ENCODE peak calls at places on chromosomes 11 and 22, in four cellular contexts. One of them, this sample, is unnamed.

GRCh38 chr11:10459029-10459970 is 4.2 kb downstream of the AMPD3 start:
- DNase-seq in K562: peak
- DNase-seq in SK-N-SH: no peak
- DNase-seq in HepG2: no peak
- DNase-seq in this sample: no peak

GRCh38 chr11:7578276-7578955 is 64.6 kb downstream of the PPFIBP2 start:
- DNase-seq in K562: no peak
- DNase-seq in SK-N-SH: peak
- DNase-seq in HepG2: no peak
- DNase-seq in this sample: no peak

GRCh38 chr11:34840736-34841386 is 75.3 kb downstream of the APIP start:
- DNase-seq in K562: peak
- DNase-seq in SK-N-SH: peak
- DNase-seq in HepG2: peak
- DNase-seq in this sample: peak

GRCh38 chr11:86761978-86762377 is 38.4 kb upstream of the PRSS23 start:
- DNase-seq in K562: no peak
- DNase-seq in SK-N-SH: no peak
- DNase-seq in HepG2: no peak
- DNase-seq in this sample: no peak

GRCh38 chr11:84922212-84922805 is 704.8 kb downstream of the DLG2 start:
- DNase-seq in K562: no peak
- DNase-seq in SK-N-SH: no peak
- DNase-seq in HepG2: no peak
- DNase-seq in this sample: no peak

GRCh38 chr22:45997077-45997774 is 20.3 kb upstream of the WNT7B start:
- DNase-seq in K562: no peak
- DNase-seq in SK-N-SH: no peak
- DNase-seq in HepG2: no peak
- DNase-seq in this sample: no peak

GRCh38 chr22:31635638-31636306 is 26.2 kb downstream of the PISD start:
- DNase-seq in K562: no peak
- DNase-seq in SK-N-SH: no peak
- DNase-seq in HepG2: no peak
- DNase-seq in this sample: no peak

GRCh38 chr11:35662061-35662648 is 420 bp upstream of the TRIM44 start:
- DNase-seq in K562: no peak
- DNase-seq in SK-N-SH: peak
- DNase-seq in HepG2: peak
- DNase-seq in this sample: no peak

GRCh38 chr11:598005-598680 is 17.6 kb downstream of the IRF7 start:
- DNase-seq in K562: no peak
- DNase-seq in SK-N-SH: no peak
- DNase-seq in HepG2: no peak
- DNase-seq in this sample: no peak

GRCh38 chr11:122104381-122104780 is 11.6 kb downstream of the BLID start:
- DNase-seq in K562: no peak
- DNase-seq in SK-N-SH: no peak
- DNase-seq in HepG2: no peak
- DNase-seq in this sample: no peak

GRCh38 chr11:97525273-97525672 is 1135.5 kb downstream of the JRKL start:
- DNase-seq in K562: no peak
- DNase-seq in SK-N-SH: no peak
- DNase-seq in HepG2: no peak
- DNase-seq in this sample: no peak

GRCh38 chr11:1082728-1083620 is 8.3 kb downstream of the MUC2 start:
- DNase-seq in K562: no peak
- DNase-seq in SK-N-SH: no peak
- DNase-seq in HepG2: no peak
- DNase-seq in this sample: peak

GRCh38 chr22:47474464-47474863 is 712.0 kb downstream of the TBC1D22A start:
- DNase-seq in K562: no peak
- DNase-seq in SK-N-SH: no peak
- DNase-seq in HepG2: no peak
- DNase-seq in this sample: no peak

GRCh38 chr11:6568191-6568918 is 35.1 kb downstream of the RRP8 start:
- DNase-seq in K562: peak
- DNase-seq in SK-N-SH: no peak
- DNase-seq in HepG2: no peak
- DNase-seq in this sample: peak

GRCh38 chr11:114183041-114183511 is 113.1 kb upstream of the NNMT start:
- DNase-seq in K562: peak
- DNase-seq in SK-N-SH: no peak
- DNase-seq in HepG2: no peak
- DNase-seq in this sample: no peak

GRCh38 chr22:31497148-31497938 is 1.0 kb downstream of the SFI1 start:
- DNase-seq in K562: no peak
- DNase-seq in SK-N-SH: no peak
- DNase-seq in HepG2: no peak
- DNase-seq in this sample: no peak

GRCh38 chr11:72989727-72990126 is 152.4 kb downstream of the FCHSD2 start:
- DNase-seq in K562: no peak
- DNase-seq in SK-N-SH: no peak
- DNase-seq in HepG2: no peak
- DNase-seq in this sample: no peak

GRCh38 chr11:112784323-112785073 is 176.7 kb upstream of the NCAM1 start:
- DNase-seq in K562: no peak
- DNase-seq in SK-N-SH: peak
- DNase-seq in HepG2: no peak
- DNase-seq in this sample: no peak

GRCh38 chr11:63534895-63535461 is 1.6 kb upstream of the PLAAT4 start:
- DNase-seq in K562: peak
- DNase-seq in SK-N-SH: no peak
- DNase-seq in HepG2: no peak
- DNase-seq in this sample: no peak

GRCh38 chr11:46615756-46616155 is 1.3 kb downstream of the HARBI1 start:
- DNase-seq in K562: peak
- DNase-seq in SK-N-SH: no peak
- DNase-seq in HepG2: no peak
- DNase-seq in this sample: no peak

GRCh38 chr11:8389034-8389996 is 125.6 kb upstream of the LMO1 start:
- DNase-seq in K562: no peak
- DNase-seq in SK-N-SH: no peak
- DNase-seq in HepG2: peak
- DNase-seq in this sample: no peak

GRCh38 chr11:114110123-114110522 is 50.6 kb downstream of the ZBTB16 start:
- DNase-seq in K562: no peak
- DNase-seq in SK-N-SH: no peak
- DNase-seq in HepG2: no peak
- DNase-seq in this sample: no peak

GRCh38 chr11:24683578-24683977 is 186.7 kb downstream of the LUZP2 start:
- DNase-seq in K562: no peak
- DNase-seq in SK-N-SH: no peak
- DNase-seq in HepG2: no peak
- DNase-seq in this sample: no peak

GRCh38 chr11:42315267-42315666 is 855.8 kb upstream of the LRRC4C start:
- DNase-seq in K562: no peak
- DNase-seq in SK-N-SH: no peak
- DNase-seq in HepG2: no peak
- DNase-seq in this sample: no peak

GRCh38 chr11:28400236-28401100 is 292.3 kb downstream of the METTL15 start:
- DNase-seq in K562: no peak
- DNase-seq in SK-N-SH: no peak
- DNase-seq in HepG2: peak
- DNase-seq in this sample: no peak

GRCh38 chr22:44366372-44367310 is 53.9 kb upstream of the SHISAL1 start:
- DNase-seq in K562: no peak
- DNase-seq in SK-N-SH: no peak
- DNase-seq in HepG2: no peak
- DNase-seq in this sample: no peak

GRCh38 chr11:58003591-58003990 is 20.1 kb upstream of the OR9Q1 start:
- DNase-seq in K562: no peak
- DNase-seq in SK-N-SH: no peak
- DNase-seq in HepG2: no peak
- DNase-seq in this sample: no peak

GRCh38 chr11:113476553-113476952 is 1.4 kb upstream of the DRD2 start:
- DNase-seq in K562: no peak
- DNase-seq in SK-N-SH: no peak
- DNase-seq in HepG2: no peak
- DNase-seq in this sample: no peak

GRCh38 chr22:25898707-25899365 is 156.8 kb downstream of the MYO18B start:
- DNase-seq in K562: peak
- DNase-seq in SK-N-SH: no peak
- DNase-seq in HepG2: peak
- DNase-seq in this sample: peak

GRCh38 chr22:25899566-25899965 is 157.6 kb downstream of the MYO18B start:
- DNase-seq in K562: no peak
- DNase-seq in SK-N-SH: no peak
- DNase-seq in HepG2: no peak
- DNase-seq in this sample: no peak

GRCh38 chr22:25902402-25902801 is 160.4 kb downstream of the MYO18B start:
- DNase-seq in K562: no peak
- DNase-seq in SK-N-SH: no peak
- DNase-seq in HepG2: no peak
- DNase-seq in this sample: no peak

GRCh38 chr22:25900390-25900789 is 158.4 kb downstream of the MYO18B start:
- DNase-seq in K562: no peak
- DNase-seq in SK-N-SH: no peak
- DNase-seq in HepG2: no peak
- DNase-seq in this sample: no peak

DNA sequence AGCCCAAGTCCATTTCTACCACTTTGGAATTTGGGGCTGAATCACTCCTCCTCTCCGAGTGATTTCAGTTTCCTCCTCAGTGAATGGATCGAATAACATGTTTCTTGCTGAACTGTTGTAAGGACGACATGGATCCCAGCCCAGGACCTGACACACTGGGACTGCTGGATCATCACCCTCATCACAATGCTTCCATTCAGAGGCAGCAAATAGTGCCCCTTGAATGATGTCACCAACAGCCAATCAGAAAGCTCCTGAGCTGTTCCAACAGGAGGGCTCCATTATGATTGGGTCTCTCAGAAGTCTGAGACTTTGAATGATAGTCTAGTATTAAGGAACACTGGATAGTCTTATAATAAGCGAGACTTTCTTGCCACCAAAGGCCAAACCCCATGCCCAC is 158.9 kb downstream of the MYO18B start:
- DNase-seq in K562: peak
- DNase-seq in SK-N-SH: no peak
- DNase-seq in HepG2: no peak
- DNase-seq in this sample: no peak
- TF ChIP-seq FOXJ3 in K562: no peak
- TF ChIP-seq FOXJ3 in SK-N-SH: no peak
- TF ChIP-seq FOXJ3 in HepG2: no peak
- TF ChIP-seq FOXJ3 in this sample: no peak

GRCh38 chr11:16096336-16096735 is 260.0 kb downstream of the SOX6 start:
- DNase-seq in K562: no peak
- DNase-seq in SK-N-SH: no peak
- DNase-seq in HepG2: no peak
- DNase-seq in this sample: no peak

GRCh38 chr11:16095756-16096155 is 260.6 kb downstream of the SOX6 start:
- DNase-seq in K562: no peak
- DNase-seq in SK-N-SH: no peak
- DNase-seq in HepG2: no peak
- DNase-seq in this sample: no peak

GRCh38 chr11:16097543-16097942 is 258.8 kb downstream of the SOX6 start:
- DNase-seq in K562: no peak
- DNase-seq in SK-N-SH: no peak
- DNase-seq in HepG2: no peak
- DNase-seq in this sample: no peak

GRCh38 chr11:16098827-16099226 is 257.5 kb downstream of the SOX6 start:
- DNase-seq in K562: no peak
- DNase-seq in SK-N-SH: no peak
- DNase-seq in HepG2: no peak
- DNase-seq in this sample: no peak

DNA sequence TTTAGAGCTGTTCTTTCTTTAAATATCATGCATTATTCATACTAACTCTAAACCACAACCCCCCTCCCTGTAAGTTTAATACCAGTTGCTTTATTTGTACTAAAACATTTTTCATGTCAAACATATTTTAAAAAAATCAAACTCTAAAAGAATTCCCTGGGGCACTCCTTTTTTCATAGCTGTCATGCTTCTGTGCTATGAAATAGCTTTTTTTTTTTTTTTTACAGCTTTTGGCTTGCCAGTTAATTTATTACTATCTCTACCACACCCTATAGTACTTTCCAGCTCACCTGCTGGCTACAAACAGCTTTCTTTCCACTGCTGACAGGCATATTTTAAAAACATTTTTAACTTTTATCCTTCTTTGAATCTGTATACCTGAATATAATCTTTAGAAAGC is 256.8 kb downstream of the SOX6 start:
- DNase-seq in K562: no peak
- DNase-seq in SK-N-SH: no peak
- DNase-seq in HepG2: no peak
- DNase-seq in this sample: no peak
- TF ChIP-seq USF2 in K562: no peak
- TF ChIP-seq USF2 in SK-N-SH: no peak
- TF ChIP-seq USF2 in HepG2: no peak
- TF ChIP-seq USF2 in this sample: no peak

DNA sequence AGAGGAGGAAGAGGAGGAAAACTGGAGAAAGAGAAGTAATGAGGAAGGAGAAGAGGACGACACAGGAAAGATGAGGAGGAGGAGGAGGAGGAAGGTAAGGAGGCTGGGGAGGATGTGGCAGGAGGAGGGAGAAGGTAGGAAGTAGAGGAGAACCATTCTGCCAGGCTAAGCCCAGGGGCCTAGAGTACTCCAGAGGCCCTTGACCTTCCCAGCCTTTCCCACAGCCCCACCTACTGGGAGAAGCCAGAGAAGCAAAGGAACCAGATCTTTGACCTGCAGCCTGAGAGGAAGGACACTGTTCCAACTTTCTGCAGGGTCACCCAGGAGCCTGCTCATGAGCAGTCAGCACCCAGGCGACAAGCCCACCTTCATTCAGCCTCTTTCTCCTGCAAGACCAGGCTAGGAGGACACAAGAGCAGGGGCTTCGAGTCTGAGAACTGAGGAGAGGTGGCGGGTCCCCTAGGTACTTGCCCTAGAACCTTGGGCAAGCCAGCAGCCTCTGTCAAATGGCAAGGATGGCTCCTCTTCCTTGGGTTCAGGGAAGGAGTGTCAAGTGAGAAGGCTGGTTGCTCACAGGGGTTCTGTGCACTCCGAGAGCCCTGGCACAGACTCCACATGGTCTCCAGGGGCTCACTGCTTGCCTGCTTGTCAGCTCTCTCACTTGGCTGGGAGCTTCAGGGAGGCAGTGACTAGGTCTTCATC is 27.9 kb upstream of the OAF start:
- DNase-seq in K562: peak
- DNase-seq in SK-N-SH: no peak
- DNase-seq in HepG2: peak
- DNase-seq in this sample: peak
- TF ChIP-seq FOXJ3 in K562: no peak
- TF ChIP-seq FOXJ3 in SK-N-SH: no peak
- TF ChIP-seq FOXJ3 in HepG2: no peak
- TF ChIP-seq FOXJ3 in this sample: no peak

GRCh38 chr11:12016246-12016645 is 7.8 kb upstream of the DKK3 start:
- DNase-seq in K562: no peak
- DNase-seq in SK-N-SH: no peak
- DNase-seq in HepG2: no peak
- DNase-seq in this sample: no peak

GRCh38 chr11:12019337-12019736 is 10.9 kb upstream of the DKK3 start:
- DNase-seq in K562: peak
- DNase-seq in SK-N-SH: no peak
- DNase-seq in HepG2: peak
- DNase-seq in this sample: no peak

GRCh38 chr11:12019867-12020416 is 11.5 kb upstream of the DKK3 start:
- DNase-seq in K562: no peak
- DNase-seq in SK-N-SH: no peak
- DNase-seq in HepG2: no peak
- DNase-seq in this sample: no peak

GRCh38 chr11:12017243-12017678 is 8.8 kb upstream of the DKK3 start:
- DNase-seq in K562: no peak
- DNase-seq in SK-N-SH: no peak
- DNase-seq in HepG2: no peak
- DNase-seq in this sample: no peak

GRCh38 chr11:12017865-12018453 is 9.5 kb upstream of the DKK3 start:
- DNase-seq in K562: peak
- DNase-seq in SK-N-SH: no peak
- DNase-seq in HepG2: no peak
- DNase-seq in this sample: no peak
- TF ChIP-seq USF2 in K562: no peak
- TF ChIP-seq USF2 in SK-N-SH: no peak
- TF ChIP-seq USF2 in HepG2: no peak
- TF ChIP-seq USF2 in this sample: no peak

This sample was measured in WTC11.